ENCODE peak calls at places on chromosomes 3 and 15, in eight cellular contexts. D, S, H, M, G, P, C and L are unnamed samples.

GRCh38 chr3:182908471-182908870 is 71.9 kb downstream of the DCUN1D1 start:
- DNase-seq in C (no peak), G (no peak), H (no peak), S (no peak), P (peak; percentile 28), D (no peak), M (no peak), L (no peak)

GRCh38 chr3:101850327-101851048 is 1.2 kb downstream of the NFKBIZ start:
- DNase-seq in S (no peak), C (no peak), M (no peak), P (peak; percentile 81), G (no peak), D (peak; percentile 59), H (no peak), L (peak; percentile 57)

GRCh38 chr3:192802957-192803899 is 75.9 kb upstream of the FGF12 start:
- DNase-seq in H (no peak), C (no peak), G (no peak), D (no peak), M (no peak), S (no peak), P (peak; percentile 69), L (peak; percentile 66)

GRCh38 chr15:66288796-66289195 is 4.6 kb upstream of the DIS3L start:
- DNase-seq in P (no peak), H (no peak), G (no peak), C (no peak), S (no peak), M (no peak), D (peak; percentile 44), L (no peak)

GRCh38 chr3:120780977-120781376 is 38.4 kb downstream of the GTF2E1 start:
- DNase-seq in G (no peak), S (no peak), H (peak; percentile 64), P (peak; percentile 78), D (peak; percentile 69), M (no peak), C (no peak), L (peak; percentile 95)

GRCh38 chr15:80159811-80160569 is 7.2 kb downstream of the FAH start:
- DNase-seq in C (no peak), M (no peak), G (no peak), P (peak; percentile 55), D (no peak), S (no peak), H (no peak), L (no peak)

GRCh38 chr15:74655424-74655823 is 39.8 kb downstream of the CLK3 start:
- DNase-seq in P (peak; percentile 15), H (no peak), S (no peak), M (no peak), G (no peak), C (no peak), D (no peak), L (no peak)

GRCh38 chr15:88487176-88487795 is 19.8 kb downstream of the MRPS11 start:
- DNase-seq in D (no peak), C (no peak), M (no peak), G (no peak), S (no peak), P (peak; percentile 45), H (no peak), L (peak; percentile 34)

GRCh38 chr3:13282986-13283876 is 136.9 kb downstream of the NUP210 start:
- DNase-seq in D (no peak), M (peak; percentile 88), C (no peak), P (peak; percentile 40), H (no peak), G (no peak), S (peak; percentile 53), L (peak; percentile 63)

GRCh38 chr3:179948740-179949139 is 88.0 kb downstream of the PEX5L start:
- DNase-seq in D (no peak), H (no peak), M (no peak), C (no peak), S (no peak), G (no peak), P (no peak), L (no peak)

GRCh38 chr3:115518100-115518852 is 105.0 kb upstream of the GAP43 start:
- DNase-seq in S (peak; percentile 13), H (peak; percentile 49), G (no peak), M (no peak), D (no peak), P (peak; percentile 91), C (no peak), L (peak; percentile 70)

GRCh38 chr15:72200395-72201237 is 3.0 kb upstream of the GRAMD2A start:
- DNase-seq in C (no peak), M (no peak), H (no peak), G (no peak), D (no peak), S (no peak), P (no peak), L (no peak)

GRCh38 chr15:84784262-84784661 is 32.9 kb upstream of the ALPK3 start:
- DNase-seq in C (no peak), G (no peak), H (no peak), P (no peak), M (peak; percentile 42), S (no peak), D (no peak), L (no peak)

GRCh38 chr3:53716998-53717397 is 129.2 kb downstream of the CHDH start:
- DNase-seq in C (no peak), G (no peak), M (no peak), H (no peak), D (no peak), S (no peak), P (no peak), L (no peak)

GRCh38 chr3:39126532-39127071 is 19.1 kb downstream of the TTC21A start:
- DNase-seq in D (peak; percentile 36), G (no peak), H (no peak), M (no peak), S (peak; percentile 73), P (peak; percentile 51), C (no peak), L (peak; percentile 60)

GRCh38 chr3:55512586-55513343 is 25.7 kb upstream of the WNT5A start:
- DNase-seq in D (no peak), S (no peak), P (peak; percentile 30), C (no peak), H (no peak), G (no peak), M (no peak), L (no peak)

GRCh38 chr3:25572336-25572735 is 92.4 kb downstream of the TOP2B start:
- DNase-seq in P (no peak), G (no peak), D (no peak), C (no peak), S (no peak), H (no peak), M (no peak), L (no peak)

GRCh38 chr3:178585439-178585838 is 49.2 kb downstream of the KCNMB2 start:
- DNase-seq in H (no peak), P (no peak), G (no peak), C (no peak), D (no peak), S (no peak), M (no peak), L (no peak)

GRCh38 chr15:25799906-25800700 is 63.0 kb downstream of the ATP10A start:
- DNase-seq in P (no peak), S (no peak), G (no peak), H (no peak), M (no peak), D (no peak), C (no peak), L (no peak)

DNA sequence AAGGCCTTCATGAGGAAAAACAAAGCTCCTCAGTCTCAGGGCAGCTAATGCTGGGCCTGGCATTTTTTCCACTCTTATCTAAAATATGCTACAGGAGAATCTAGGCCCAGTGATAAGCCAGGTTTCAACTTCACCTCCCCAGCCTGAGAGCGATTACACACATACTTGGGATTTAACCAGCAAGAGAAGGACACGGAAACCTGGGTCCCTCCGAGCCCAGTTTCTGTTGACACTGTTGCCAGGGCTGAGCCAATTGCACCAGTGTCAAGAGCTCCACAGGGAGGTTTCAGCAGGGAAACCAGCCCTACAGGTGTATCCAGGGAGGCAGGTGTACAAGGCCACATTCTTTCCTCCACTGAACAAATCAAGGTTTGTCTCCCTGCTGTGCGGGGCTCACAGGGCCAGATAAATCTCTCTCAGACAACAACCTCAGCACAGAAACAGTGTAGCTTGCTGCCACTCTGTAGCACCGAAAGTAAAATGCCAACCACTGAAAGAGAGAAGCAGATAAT is 85.4 kb downstream of the MAGI1 start:
- DNase-seq in P (no peak), C (no peak), S (peak; percentile 96), M (no peak), D (no peak), G (no peak), H (no peak), L (peak; percentile 77)
- H3K4me1 ChIP-seq in P (peaks cover 47% of the 10 kb centered on the region), C (peaks cover 13% of the 10 kb centered on the region), S (peaks cover 73% of the 10 kb centered on the region), M (peaks cover 66% of the 10 kb centered on the region), D (peaks cover 65% of the 10 kb centered on the region), G (peaks cover 24% of the 10 kb centered on the region), H (peaks cover 29% of the 10 kb centered on the region), L (peaks cover 58% of the 10 kb centered on the region)

DNA sequence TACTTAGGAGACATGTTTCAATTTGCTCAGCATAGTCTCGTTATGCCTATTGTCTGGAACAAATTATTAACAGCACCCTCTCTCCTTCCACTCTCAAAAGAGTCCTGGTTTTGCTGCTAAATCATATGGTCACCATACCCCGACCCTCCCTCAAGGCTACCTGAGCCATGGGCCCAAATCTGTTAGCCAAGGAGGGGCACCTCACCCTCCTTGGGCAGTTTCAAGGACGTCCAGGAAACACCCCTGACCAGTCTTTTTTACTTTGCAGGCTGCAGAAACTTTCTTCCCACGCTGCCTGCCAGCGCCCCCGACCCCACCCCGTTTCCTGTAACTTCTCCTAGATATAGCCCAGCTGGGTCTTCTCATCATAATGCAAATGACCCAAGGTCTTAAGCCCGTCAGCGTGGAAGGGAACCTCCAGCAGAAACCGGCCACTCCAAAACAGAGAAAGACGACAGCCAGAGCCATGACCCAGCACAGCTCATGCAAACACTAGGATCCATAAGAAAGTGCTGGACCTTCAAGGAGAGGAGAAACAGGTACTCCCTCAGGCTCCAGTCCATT is 62.3 kb downstream of the ADCY5 start:
- DNase-seq in S (no peak), D (no peak), C (no peak), H (no peak), G (no peak), P (no peak), M (no peak), L (no peak)
- H3K4me1 ChIP-seq in S (peaks cover 43% of the 10 kb centered on the region), D (peaks cover 64% of the 10 kb centered on the region), C (peaks cover 56% of the 10 kb centered on the region), H (no peaks in the 10 kb centered on the region), G (peaks cover 3% of the 10 kb centered on the region), P (no peaks in the 10 kb centered on the region), M (no peaks in the 10 kb centered on the region), L (peaks cover 3% of the 10 kb centered on the region)

GRCh38 chr3:49952924-49953323 is 13.0 kb downstream of the RBM6 start:
- DNase-seq in M (no peak), D (no peak), P (no peak), H (no peak), C (no peak), G (no peak), S (no peak), L (no peak)

GRCh38 chr3:49955636-49956035 is 15.7 kb downstream of the RBM6 start:
- DNase-seq in S (no peak), D (no peak), G (no peak), P (no peak), H (no peak), C (no peak), M (no peak), L (no peak)
- H3K4me1 ChIP-seq in S (peaks cover 14% of the 10 kb centered on the region), D (peaks cover 5% of the 10 kb centered on the region), G (peaks cover 2% of the 10 kb centered on the region), P (peaks cover 10% of the 10 kb centered on the region), H (peaks cover 6% of the 10 kb centered on the region), C (peaks cover 1% of the 10 kb centered on the region), M (no peaks in the 10 kb centered on the region), L (no peaks in the 10 kb centered on the region)

DNA sequence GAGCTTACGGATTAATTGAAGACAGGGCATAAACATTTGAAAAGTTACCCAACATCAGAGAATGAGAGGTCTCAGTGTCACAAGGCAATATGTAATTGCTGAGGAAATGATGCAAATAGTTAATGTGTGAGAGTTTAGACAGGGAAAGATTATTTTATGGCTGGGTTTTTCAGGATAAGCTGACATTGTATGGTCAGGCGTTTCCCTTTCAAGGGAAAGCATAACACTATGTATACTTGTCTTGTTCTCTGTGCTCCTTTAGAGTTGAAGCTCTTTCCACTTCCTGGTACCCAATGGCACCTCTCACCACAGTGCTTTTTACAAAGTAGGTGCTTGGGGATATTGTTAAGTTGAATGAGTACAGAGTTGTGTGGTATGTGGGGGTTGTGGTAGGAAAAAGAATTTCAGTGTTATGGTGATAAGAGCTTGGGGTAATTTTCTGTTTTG is 19.9 kb downstream of the IQGAP1 start:
- DNase-seq in G (no peak), P (peak; percentile 57), H (no peak), D (no peak), C (no peak), S (no peak), M (no peak), L (no peak)
- H3K4me1 ChIP-seq in G (peaks cover 81% of the 10 kb centered on the region), P (peaks cover 68% of the 10 kb centered on the region), H (peaks cover 80% of the 10 kb centered on the region), D (peaks cover 38% of the 10 kb centered on the region), C (peaks cover 14% of the 10 kb centered on the region), S (peaks cover 40% of the 10 kb centered on the region), M (peaks cover 56% of the 10 kb centered on the region), L (peaks cover 26% of the 10 kb centered on the region)